ENCODE peak calls at places on chromosomes 4 and X, in five cellular contexts. I, F, K, Q and J are unnamed samples.

GRCh38 chr4:93334003-93334402 is 494.6 kb upstream of the ATOH1 start:
- DNase-seq in I (no peak), F (peak; percentile 24), K (no peak), Q (no peak), J (no peak)

GRCh38 chrX:17917945-17918577 is 57.0 kb upstream of the RAI2 start:
- DNase-seq in I (no peak), F (no peak), K (no peak), Q (no peak), J (no peak)

GRCh38 chr4:22170353-22170752 is 221.8 kb upstream of the KCNIP4 start:
- DNase-seq in I (no peak), F (peak; percentile 10), K (peak; percentile 56), Q (no peak), J (no peak)

GRCh38 chr4:183348706-183349659 is 26.8 kb upstream of the CLDN24 start:
- DNase-seq in I (no peak), F (peak; percentile 81), K (no peak), Q (no peak), J (no peak)

GRCh38 chrX:54481751-54482150 is 14.3 kb downstream of the FGD1 start:
- DNase-seq in I (no peak), F (peak; percentile 17), K (no peak), Q (peak; percentile 23), J (peak; percentile 47)

GRCh38 chr4:145934434-145935047 is 4.1 kb downstream of the ZNF827 start:
- DNase-seq in I (no peak), F (no peak), K (no peak), Q (no peak), J (no peak)

GRCh38 chr4:20603671-20604313 is 96.5 kb upstream of the PACRGL start:
- DNase-seq in I (no peak), F (peak; percentile 77), K (no peak), Q (no peak), J (no peak)

GRCh38 chrX:150693782-150694574 is 782 bp downstream of the MTMR1 start:
- DNase-seq in I (peak; percentile 65), F (peak; percentile 42), K (no peak), Q (peak; percentile 67), J (peak; percentile 68)

GRCh38 chr4:151651496-151651895 is 109.3 kb downstream of the GATB start:
- DNase-seq in I (no peak), F (no peak), K (no peak), Q (no peak), J (no peak)

GRCh38 chr4:25976780-25977179 is 62.8 kb downstream of the SMIM20 start:
- DNase-seq in I (no peak), F (no peak), K (no peak), Q (no peak), J (no peak)

GRCh38 chr4:94831607-94832006 is 73.9 kb downstream of the BMPR1B start:
- DNase-seq in I (no peak), F (no peak), K (no peak), Q (no peak), J (no peak)

GRCh38 chr4:52157641-52158316 is 106.7 kb downstream of the SPATA18 start:
- DNase-seq in I (no peak), F (peak; percentile 23), K (no peak), Q (no peak), J (no peak)

GRCh38 chr4:77284036-77284435 is 127.0 kb downstream of the CCNG2 start:
- DNase-seq in I (no peak), F (no peak), K (no peak), Q (no peak), J (no peak)

GRCh38 chr4:78379991-78380739 is 171.4 kb upstream of the ANXA3 start:
- DNase-seq in I (peak; percentile 35), F (peak; percentile 15), K (no peak), Q (no peak), J (no peak)

GRCh38 chr4:152479428-152480026 is 56.4 kb downstream of the FBXW7 start:
- DNase-seq in I (no peak), F (peak; percentile 81), K (no peak), Q (no peak), J (no peak)

GRCh38 chr4:127181001-127181400 is 451.8 kb upstream of the INTU start:
- DNase-seq in I (no peak), F (no peak), K (no peak), Q (no peak), J (no peak)

GRCh38 chrX:22389544-22390243 is 117.0 kb downstream of the CBLL2 start:
- DNase-seq in I (no peak), F (peak; percentile 80), K (peak; percentile 44), Q (no peak), J (no peak)

GRCh38 chr4:52059372-52059771 is 8.3 kb downstream of the SPATA18 start:
- DNase-seq in I (no peak), F (peak; percentile 67), K (no peak), Q (no peak), J (no peak)

GRCh38 chr4:186946682-186947294 is 223.1 kb upstream of the FAT1 start:
- DNase-seq in I (peak; percentile 82), F (peak; percentile 60), K (no peak), Q (peak; percentile 51), J (peak; percentile 77)

GRCh38 chr4:121053601-121054143 is 18.7 kb downstream of the NDNF start:
- DNase-seq in I (no peak), F (peak; percentile 18), K (no peak), Q (no peak), J (no peak)

GRCh38 chrX:41734530-41734929 is 10.5 kb downstream of the GPR82 start:
- DNase-seq in I (no peak), F (peak; percentile 50), K (no peak), Q (no peak), J (no peak)

GRCh38 chr4:57265831-57266582 is 155.8 kb upstream of the IGFBP7 start:
- DNase-seq in I (no peak), F (no peak), K (no peak), Q (peak; percentile 36), J (peak; percentile 56)

GRCh38 chr4:117417856-117418255 is 332.5 kb upstream of the TRAM1L1 start:
- DNase-seq in I (no peak), F (peak; percentile 6), K (no peak), Q (no peak), J (no peak)

GRCh38 chr4:178165909-178166308 is 723.7 kb upstream of the AGA start:
- DNase-seq in I (no peak), F (no peak), K (no peak), Q (no peak), J (no peak)

GRCh38 chr4:67983333-67983732 is 20.0 kb upstream of the TMPRSS11A start:
- DNase-seq in I (no peak), F (no peak), K (no peak), Q (no peak), J (no peak)